ENCODE peak calls at places on chromosomes 2 and 18, in four cellular contexts. E, J, Y and D are unnamed samples.

GRCh38 chr2:240593703-240594451 is 7.3 kb downstream of the CAPN10 start:
- DNase-seq in E (no peak), J (peak), Y (no peak), D (no peak)

GRCh38 chr2:85448840-85449588 is 30.5 kb downstream of the SH2D6 start:
- DNase-seq in J (no peak), Y (no peak), E (no peak), D (no peak)

GRCh38 chr18:9743200-9744016 is 35.3 kb downstream of the RAB31 start:
- DNase-seq in E (no peak), J (peak), Y (peak), D (no peak)

GRCh38 chr2:232871418-232871834 is 1.4 kb downstream of the SNORC start:
- DNase-seq in Y (no peak), E (no peak), J (no peak), D (no peak)

GRCh38 chr2:162487816-162488215 is 143.9 kb downstream of the GCA start:
- DNase-seq in J (no peak), Y (no peak), E (no peak), D (no peak)

GRCh38 chr2:120262761-120263428 is 10.2 kb downstream of the RALB start:
- DNase-seq in Y (peak), J (no peak), E (no peak), D (no peak)

GRCh38 chr2:16174693-16175045 is 234.3 kb downstream of the MYCN start:
- DNase-seq in Y (no peak), E (no peak), J (no peak), D (no peak)

GRCh38 chr2:156115338-156115737 is 217.2 kb downstream of the NR4A2 start:
- DNase-seq in J (no peak), E (no peak), Y (no peak), D (no peak)

GRCh38 chr2:43448011-43448821 is 147.6 kb downstream of the THADA start:
- DNase-seq in J (no peak), E (no peak), Y (peak), D (no peak)

GRCh38 chr2:177628817-177629216 is 236.2 kb downstream of the AGPS start:
- DNase-seq in E (no peak), Y (no peak), J (no peak), D (no peak)
- H3K27ac ChIP-seq in E (no peak), Y (no peak), J (no peak), D (peak)

DNA sequence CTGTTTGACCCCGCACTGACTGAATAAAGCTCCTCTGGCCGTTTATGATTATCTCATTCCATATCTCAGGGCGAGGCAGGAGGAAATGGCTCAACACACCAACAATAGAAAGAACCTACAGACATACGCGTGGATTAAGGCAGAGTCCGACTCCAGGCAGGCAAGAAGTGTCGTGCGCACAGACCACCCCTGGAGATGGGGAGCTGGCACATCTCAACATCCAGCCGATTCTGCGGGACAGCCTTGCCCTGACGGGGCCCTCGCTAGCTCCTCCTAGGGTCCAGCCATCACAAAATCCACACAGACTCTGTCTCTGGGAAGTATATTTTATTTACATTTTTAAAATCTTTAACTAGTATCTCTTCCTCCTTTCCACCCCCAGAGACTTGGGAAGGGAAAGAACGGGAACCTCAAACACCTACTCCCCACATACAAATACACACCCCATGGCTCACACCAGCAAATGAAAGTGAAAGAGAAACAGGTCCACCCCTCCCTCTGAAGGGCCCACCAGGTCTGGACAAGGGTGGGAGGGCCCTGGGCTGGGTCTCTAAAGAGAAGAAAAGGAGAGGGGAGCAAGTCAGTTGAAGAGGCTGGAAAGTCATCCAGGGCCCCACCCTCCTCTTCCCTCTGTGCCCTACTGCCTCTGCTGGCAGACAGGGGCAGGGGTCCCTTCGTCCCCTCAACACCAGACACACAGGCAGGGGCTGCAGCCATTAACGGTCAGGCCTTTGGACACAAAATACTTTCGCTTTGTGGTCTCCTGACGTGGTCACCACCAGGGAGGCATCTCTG is 3.2 kb downstream of the GPBAR1 start:
- DNase-seq in J (no peak), E (no peak), Y (peak), D (no peak)
- H3K27ac ChIP-seq in J (no peak), E (no peak), Y (no peak), D (no peak)

GRCh38 chr2:39058101-39058500 is 62.8 kb downstream of the SOS1 start:
- DNase-seq in J (no peak), Y (no peak), E (no peak), D (no peak)
- H3K27ac ChIP-seq in J (no peak), Y (no peak), E (no peak), D (no peak)

GRCh38 chr2:150143087-150143536 is 344.4 kb downstream of the RND3 start:
- DNase-seq in J (no peak), E (no peak), Y (peak), D (no peak)
- H3K27ac ChIP-seq in J (no peak), E (no peak), Y (peak), D (no peak)

DNA sequence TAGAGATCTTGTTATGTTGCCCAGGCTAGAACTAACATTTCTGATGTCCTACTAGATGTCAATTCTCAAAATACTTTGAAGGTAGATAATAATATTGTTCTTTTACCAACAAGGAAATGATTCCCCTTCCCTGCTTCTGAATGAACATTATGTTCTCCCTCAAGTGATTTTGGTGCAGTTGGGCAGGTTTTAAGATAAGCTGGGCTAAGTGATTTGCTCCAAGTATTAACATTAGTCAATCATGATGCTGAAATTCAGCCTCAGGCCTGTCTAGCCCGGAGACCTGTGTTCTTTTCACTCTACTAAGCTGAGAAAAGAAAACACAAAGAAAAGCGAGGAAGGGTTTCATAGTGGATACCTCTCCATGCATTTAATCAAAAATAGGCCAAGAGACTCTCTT is 38.5 kb upstream of the SPTBN1 start:
- DNase-seq in J (no peak), E (no peak), Y (no peak), D (no peak)
- H3K27ac ChIP-seq in J (no peak), E (no peak), Y (no peak), D (no peak)

GRCh38 chr18:7394041-7394440 is 163.2 kb downstream of the LRRC30 start:
- DNase-seq in E (no peak), Y (no peak), J (no peak), D (no peak)

GRCh38 chr18:7390731-7391492 is 160.0 kb downstream of the LRRC30 start:
- DNase-seq in E (no peak), J (no peak), Y (no peak), D (no peak)

GRCh38 chr18:7393080-7393479 is 162.2 kb downstream of the LRRC30 start:
- DNase-seq in J (no peak), Y (no peak), E (no peak), D (no peak)

DNA sequence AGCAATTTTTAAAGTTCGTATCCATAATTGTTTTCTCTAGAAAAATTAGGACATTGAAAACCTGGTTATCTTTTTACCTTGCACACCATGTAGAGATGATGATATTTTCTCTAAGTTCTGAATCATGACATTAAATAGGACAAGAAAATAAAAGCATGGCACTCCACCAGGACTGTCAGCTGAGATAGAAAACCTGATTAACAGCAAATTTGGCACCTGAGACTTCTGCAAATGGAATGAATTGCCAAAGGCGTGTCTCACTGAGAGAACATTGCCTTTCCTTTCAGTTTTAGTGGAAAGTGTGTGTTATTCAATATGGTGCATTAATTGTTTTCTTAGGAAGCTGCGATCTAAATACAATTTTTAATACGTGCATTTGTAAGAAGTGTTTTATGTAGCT is 164.7 kb downstream of the LRRC30 start:
- DNase-seq in Y (no peak), E (no peak), J (no peak), D (no peak)
- H3K27ac ChIP-seq in Y (no peak), E (no peak), J (no peak), D (no peak)